ENCODE peak calls at places on chromosomes 5 and 9, in ten cellular contexts. B, X, T, Q, I, V, L, R, E and O are unnamed samples.
A peak's percentile ranks its signal among the peaks of the same experiment; 100 is the strongest.

GRCh38 chr5:55226934-55227737 is at the start of gene MCIDAS:
- DNase-seq in B (no peak), L (peak; percentile 56), I (no peak), V (peak; percentile 38), T (peak; percentile 30), R (peak; percentile 72), Q (no peak), E (peak; percentile 70), X (peak; percentile 48), O (no peak)

GRCh38 chr5:54959673-54960418 is 25.5 kb downstream of the ESM1 start:
- DNase-seq in Q (no peak), T (no peak), R (peak; percentile 18), B (no peak), L (no peak), X (peak; percentile 13), I (no peak), V (no peak), E (peak; percentile 22), O (no peak)

GRCh38 chr5:57447656-57448055 is 35.0 kb downstream of the ACTBL2 start:
- DNase-seq in Q (no peak), V (no peak), B (no peak), I (no peak), L (no peak), T (no peak), X (no peak), E (peak; percentile 63), R (peak; percentile 28), O (peak; percentile 52)

GRCh38 chr5:14627270-14627669 is 37.2 kb upstream of the OTULIN start:
- DNase-seq in V (no peak), I (no peak), E (peak; percentile 2), X (no peak), L (no peak), Q (no peak), T (no peak), R (no peak), B (no peak), O (no peak)

GRCh38 chr9:93918071-93918470 is 37.1 kb downstream of the BARX1 start:
- DNase-seq in X (no peak), I (no peak), E (no peak), V (no peak), Q (no peak), T (no peak), R (no peak), L (no peak), B (no peak), O (no peak)

GRCh38 chr9:3497406-3497805 is 28.4 kb downstream of the RFX3 start:
- DNase-seq in X (no peak), T (no peak), I (no peak), R (peak; percentile 59), E (no peak), V (no peak), L (no peak), B (no peak), Q (peak; percentile 16), O (peak; percentile 25)

GRCh38 chr5:168737066-168737465 is 157.9 kb upstream of the PANK3 start:
- DNase-seq in T (no peak), V (no peak), X (no peak), Q (no peak), R (no peak), B (no peak), I (no peak), L (no peak), E (no peak), O (no peak)

GRCh38 chr5:93328833-93329232 is 252.2 kb downstream of the NR2F1-AS1 start:
- DNase-seq in L (no peak), I (no peak), T (peak; percentile 5), E (no peak), V (no peak), X (no peak), Q (no peak), R (no peak), B (no peak), O (no peak)

GRCh38 chr5:180910735-180911134 is 11.8 kb downstream of the BTNL8 start:
- DNase-seq in L (no peak), B (no peak), R (no peak), E (peak; percentile 60), I (no peak), T (no peak), Q (no peak), X (no peak), V (no peak), O (no peak)

GRCh38 chr9:114259800-114260523 is 62.9 kb upstream of the ORM1 start:
- DNase-seq in T (peak; percentile 75), I (no peak), X (peak; percentile 91), R (no peak), B (no peak), V (no peak), Q (no peak), L (no peak), E (no peak), O (no peak)

GRCh38 chr5:57853929-57854697 is 371.5 kb upstream of the ACTBL2 start:
- DNase-seq in E (no peak), V (no peak), L (no peak), T (no peak), Q (no peak), R (no peak), B (no peak), X (no peak), I (no peak), O (no peak)

GRCh38 chr9:87406545-87407166 is 91.0 kb upstream of the DAPK1 start:
- DNase-seq in R (no peak), E (no peak), V (no peak), I (no peak), T (no peak), X (no peak), L (no peak), B (no peak), Q (no peak), O (no peak)

GRCh38 chr5:84091400-84091799 is 293.3 kb downstream of the EDIL3 start:
- DNase-seq in T (no peak), I (peak; percentile 9), R (no peak), E (no peak), V (peak; percentile 56), Q (no peak), X (no peak), B (no peak), L (no peak), O (no peak)

GRCh38 chr9:117795271-117795670 is 91.1 kb downstream of the TLR4 start:
- DNase-seq in B (no peak), R (peak; percentile 42), X (no peak), V (no peak), E (no peak), I (no peak), Q (no peak), L (no peak), T (no peak), O (no peak)

GRCh38 chr5:142206801-142207200 is 98.2 kb downstream of the NDFIP1 start:
- DNase-seq in X (no peak), B (no peak), V (no peak), Q (no peak), I (no peak), E (no peak), R (no peak), L (no peak), T (no peak), O (no peak)

GRCh38 chr5:116652903-116653302 is 78.3 kb upstream of the SEMA6A start:
- DNase-seq in T (no peak), X (no peak), Q (peak; percentile 63), I (no peak), B (no peak), R (no peak), L (no peak), V (no peak), E (no peak), O (no peak)

GRCh38 chr9:94300470-94301301 is 27.8 kb downstream of the NUTM2F start:
- DNase-seq in Q (no peak), I (no peak), E (no peak), L (no peak), V (no peak), T (no peak), R (no peak), B (no peak), X (no peak), O (no peak)

GRCh38 chr5:155311721-155312120 is 298.2 kb downstream of the KIF4B start:
- DNase-seq in T (no peak), Q (no peak), L (no peak), E (no peak), R (no peak), V (no peak), B (no peak), X (no peak), I (no peak), O (no peak)

GRCh38 chr5:142753114-142753764 is 16.9 kb upstream of the ARHGAP26 start:
- DNase-seq in B (no peak), R (no peak), E (peak; percentile 30), I (no peak), T (peak; percentile 19), V (no peak), X (peak; percentile 96), Q (no peak), L (no peak), O (no peak)

GRCh38 chr9:2709645-2710101 is 7.6 kb upstream of the KCNV2 start:
- DNase-seq in Q (no peak), V (no peak), L (no peak), T (no peak), R (no peak), E (no peak), B (no peak), I (no peak), X (peak; percentile 42), O (no peak)

GRCh38 chr5:147417133-147417813 is 92.6 kb downstream of the DPYSL3 start:
- DNase-seq in E (peak; percentile 31), I (no peak), V (no peak), Q (peak; percentile 83), T (no peak), L (no peak), R (peak; percentile 10), B (no peak), X (no peak), O (peak; percentile 44)

GRCh38 chr5:96699186-96699820 is 37.1 kb downstream of the CAST start:
- DNase-seq in B (no peak), Q (no peak), T (no peak), X (peak; percentile 24), I (no peak), R (peak; percentile 54), E (peak; percentile 20), L (no peak), V (no peak), O (peak; percentile 50)